ENCODE peak calls at places on chromosome 22, in four cellular contexts. One of them, this sample, is unnamed.

GRCh38 chr22:29284196-29284595 is 16.1 kb downstream of the EWSR1 start:
- DNase-seq in K562: no peak
- DNase-seq in A549: no peak
- DNase-seq in HepG2: no peak
- DNase-seq in this sample: no peak

GRCh38 chr22:34917239-34917638 is 148.7 kb upstream of the ISX start:
- DNase-seq in K562: no peak
- DNase-seq in HepG2: no peak
- DNase-seq in A549: no peak
- DNase-seq in this sample: no peak

GRCh38 chr22:35430897-35431322 is 31.0 kb downstream of the MCM5 start:
- DNase-seq in A549: peak
- DNase-seq in K562: peak
- DNase-seq in HepG2: peak
- DNase-seq in this sample: peak

GRCh38 chr22:49728566-49729271 is 99.0 kb downstream of the BRD1 start:
- DNase-seq in K562: no peak
- DNase-seq in A549: no peak
- DNase-seq in HepG2: no peak
- DNase-seq in this sample: no peak

GRCh38 chr22:34437140-34437539 is 516.9 kb upstream of the LARGE1 start:
- DNase-seq in HepG2: no peak
- DNase-seq in A549: no peak
- DNase-seq in K562: no peak
- DNase-seq in this sample: no peak

GRCh38 chr22:30169002-30169401 is 77.6 kb downstream of the LIF start:
- DNase-seq in A549: no peak
- DNase-seq in HepG2: no peak
- DNase-seq in K562: no peak
- DNase-seq in this sample: no peak

GRCh38 chr22:49426098-49426497 is 401.6 kb downstream of the BRD1 start:
- DNase-seq in A549: no peak
- DNase-seq in HepG2: no peak
- DNase-seq in K562: no peak
- DNase-seq in this sample: no peak

GRCh38 chr22:36192601-36193000 is 9.0 kb downstream of the APOL4 start:
- DNase-seq in HepG2: no peak
- DNase-seq in A549: no peak
- DNase-seq in K562: no peak
- DNase-seq in this sample: no peak

GRCh38 chr22:41415554-41415953 is 31.0 kb downstream of the TOB2 start:
- DNase-seq in K562: no peak
- DNase-seq in A549: no peak
- DNase-seq in HepG2: no peak
- DNase-seq in this sample: no peak

GRCh38 chr22:50016988-50017700 is 4.6 kb upstream of the IL17REL start:
- DNase-seq in HepG2: no peak
- DNase-seq in K562: no peak
- DNase-seq in A549: no peak
- DNase-seq in this sample: no peak

GRCh38 chr22:50305658-50306566 is 1.5 kb downstream of the PLXNB2 start:
- DNase-seq in HepG2: no peak
- DNase-seq in K562: peak
- DNase-seq in A549: peak
- DNase-seq in this sample: peak

GRCh38 chr22:19887251-19887985 is 32.7 kb upstream of the GNB1L start:
- DNase-seq in HepG2: no peak
- DNase-seq in A549: no peak
- DNase-seq in K562: no peak
- DNase-seq in this sample: no peak

GRCh38 chr22:50447576-50448551 is 27.0 kb downstream of the SBF1 start:
- DNase-seq in HepG2: no peak
- DNase-seq in A549: no peak
- DNase-seq in K562: no peak
- DNase-seq in this sample: no peak

GRCh38 chr22:20181194-20181931 is 30.5 kb upstream of the CCDC188 start:
- DNase-seq in A549: no peak
- DNase-seq in K562: no peak
- DNase-seq in HepG2: no peak
- DNase-seq in this sample: no peak

GRCh38 chr22:34055525-34056200 is 135.4 kb upstream of the LARGE1 start:
- DNase-seq in A549: peak
- DNase-seq in K562: no peak
- DNase-seq in HepG2: peak
- DNase-seq in this sample: peak

GRCh38 chr22:29842740-29843139 is 4.7 kb upstream of the ASCC2 start:
- DNase-seq in HepG2: peak
- DNase-seq in K562: no peak
- DNase-seq in A549: peak
- DNase-seq in this sample: no peak

GRCh38 chr22:49767355-49768062 is 60.2 kb downstream of the BRD1 start:
- DNase-seq in HepG2: peak
- DNase-seq in K562: peak
- DNase-seq in A549: peak
- DNase-seq in this sample: peak

GRCh38 chr22:44664149-44664548 is 37.9 kb upstream of the PRR5 start:
- DNase-seq in K562: no peak
- DNase-seq in HepG2: no peak
- DNase-seq in A549: no peak
- DNase-seq in this sample: peak

GRCh38 chr22:30273196-30273595 is 6.5 kb upstream of the OSM start:
- DNase-seq in HepG2: no peak
- DNase-seq in A549: no peak
- DNase-seq in K562: no peak
- DNase-seq in this sample: peak

GRCh38 chr22:40721266-40721665 is 42.0 kb downstream of the MCHR1 start:
- DNase-seq in A549: no peak
- DNase-seq in K562: no peak
- DNase-seq in HepG2: peak
- DNase-seq in this sample: peak

GRCh38 chr22:20027966-20028854 is 7.3 kb downstream of the TANGO2 start:
- DNase-seq in A549: no peak
- DNase-seq in HepG2: no peak
- DNase-seq in K562: no peak
- DNase-seq in this sample: peak

GRCh38 chr22:29431986-29432385 is 6.4 kb upstream of the RFPL1 start:
- DNase-seq in HepG2: no peak
- DNase-seq in K562: no peak
- DNase-seq in A549: no peak
- DNase-seq in this sample: no peak

GRCh38 chr22:42676059-42676607 is 26.9 kb upstream of the CYB5R3 start:
- DNase-seq in HepG2: no peak
- DNase-seq in A549: no peak
- DNase-seq in K562: no peak
- DNase-seq in this sample: no peak

GRCh38 chr22:20522828-20523117 is 15.4 kb downstream of the MED15 start:
- DNase-seq in A549: no peak
- DNase-seq in K562: no peak
- DNase-seq in HepG2: no peak
- DNase-seq in this sample: no peak

GRCh38 chr22:44574057-44574456 is 76.0 kb upstream of the RTL6 start:
- DNase-seq in HepG2: no peak
- DNase-seq in A549: peak
- DNase-seq in K562: no peak
- DNase-seq in this sample: no peak

GRCh38 chr22:42283288-42284229 is 13.1 kb upstream of the TCF20 start:
- DNase-seq in A549: no peak
- DNase-seq in HepG2: no peak
- DNase-seq in K562: no peak
- DNase-seq in this sample: peak

GRCh38 chr22:43826142-43827093 is 14.3 kb upstream of the EFCAB6 start:
- DNase-seq in A549: peak
- DNase-seq in K562: no peak
- DNase-seq in HepG2: no peak
- DNase-seq in this sample: peak

GRCh38 chr22:22343603-22344276 is 99.2 kb downstream of the VPREB1 start:
- DNase-seq in K562: no peak
- DNase-seq in HepG2: no peak
- DNase-seq in A549: no peak
- DNase-seq in this sample: peak
- TF ChIP-seq MYC in K562: no peak
- TF ChIP-seq MYC in HepG2: no peak
- TF ChIP-seq MYC in A549: no peak
- TF ChIP-seq MYC in this sample: no peak

GRCh38 chr22:39087881-39088687 is 9.0 kb upstream of the APOBEC3H start:
- DNase-seq in A549: no peak
- DNase-seq in HepG2: no peak
- DNase-seq in K562: no peak
- DNase-seq in this sample: no peak
- TF ChIP-seq MYC in A549: no peak
- TF ChIP-seq MYC in HepG2: no peak
- TF ChIP-seq MYC in K562: no peak
- TF ChIP-seq MYC in this sample: no peak

DNA sequence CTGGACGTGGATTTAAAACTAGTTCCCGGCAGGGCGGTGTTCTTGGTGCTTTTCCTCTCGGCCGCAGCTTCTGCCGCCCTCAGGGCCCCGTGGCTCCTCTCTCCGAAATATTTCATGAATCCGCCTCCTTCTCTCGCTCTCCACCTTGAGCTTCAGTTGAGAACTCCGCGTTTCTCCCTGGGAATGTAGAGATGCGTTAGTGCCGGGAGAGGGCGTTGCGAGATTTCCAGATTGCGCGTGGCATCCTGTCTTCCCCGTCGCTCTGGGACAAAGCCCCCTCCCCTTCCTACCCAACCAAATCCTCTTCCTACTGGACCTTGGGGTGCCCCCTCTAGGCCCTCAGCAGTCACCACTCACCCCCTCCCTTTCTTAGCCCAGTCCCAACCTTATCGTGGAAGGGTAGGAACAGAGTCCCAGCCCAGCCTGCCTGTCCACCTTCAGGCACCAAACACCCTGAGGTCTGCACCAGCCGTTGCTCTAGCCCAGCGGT is 15.5 kb upstream of the RAC2 start:
- DNase-seq in HepG2: no peak
- DNase-seq in A549: peak
- DNase-seq in K562: peak
- DNase-seq in this sample: no peak
- TF ChIP-seq MYC in HepG2: no peak
- TF ChIP-seq MYC in A549: no peak
- TF ChIP-seq MYC in K562: peak
- TF ChIP-seq MYC in this sample: no peak

GRCh38 chr22:31288496-31289235 is 3.6 kb downstream of the PIK3IP1 start:
- DNase-seq in A549: no peak
- DNase-seq in HepG2: no peak
- DNase-seq in K562: no peak
- DNase-seq in this sample: peak
- TF ChIP-seq MYC in A549: no peak
- TF ChIP-seq MYC in HepG2: no peak
- TF ChIP-seq MYC in K562: no peak
- TF ChIP-seq MYC in this sample: no peak

GRCh38 chr22:47325249-47325648 is 562.8 kb downstream of the TBC1D22A start:
- DNase-seq in HepG2: no peak
- DNase-seq in A549: no peak
- DNase-seq in K562: no peak
- DNase-seq in this sample: no peak
- TF ChIP-seq MYC in HepG2: no peak
- TF ChIP-seq MYC in A549: no peak
- TF ChIP-seq MYC in K562: no peak
- TF ChIP-seq MYC in this sample: no peak

GRCh38 chr22:32474635-32475427 is at the start of gene FBXO7:
- DNase-seq in K562: peak
- DNase-seq in HepG2: peak
- DNase-seq in A549: peak
- DNase-seq in this sample: peak

GRCh38 chr22:32477608-32478007 is 3.0 kb downstream of the FBXO7 start:
- DNase-seq in A549: no peak
- DNase-seq in K562: no peak
- DNase-seq in HepG2: no peak
- DNase-seq in this sample: no peak

GRCh38 chr22:32476286-32476685 is 1.7 kb downstream of the FBXO7 start:
- DNase-seq in K562: no peak
- DNase-seq in A549: no peak
- DNase-seq in HepG2: no peak
- DNase-seq in this sample: no peak

GRCh38 chr22:32475428-32476010 is 908 bp downstream of the FBXO7 start:
- DNase-seq in HepG2: no peak
- DNase-seq in A549: no peak
- DNase-seq in K562: no peak
- DNase-seq in this sample: peak

GRCh38 chr22:32476804-32477203 is 2.2 kb downstream of the FBXO7 start:
- DNase-seq in A549: no peak
- DNase-seq in HepG2: no peak
- DNase-seq in K562: no peak
- DNase-seq in this sample: no peak
- TF ChIP-seq MYC in A549: no peak
- TF ChIP-seq MYC in HepG2: no peak
- TF ChIP-seq MYC in K562: no peak
- TF ChIP-seq MYC in this sample: no peak

GRCh38 chr22:48365386-48365785 is 1462.3 kb downstream of the BRD1 start:
- DNase-seq in K562: no peak
- DNase-seq in HepG2: no peak
- DNase-seq in A549: no peak
- DNase-seq in this sample: no peak
- TF ChIP-seq MYC in K562: no peak
- TF ChIP-seq MYC in HepG2: no peak
- TF ChIP-seq MYC in A549: no peak
- TF ChIP-seq MYC in this sample: no peak

GRCh38 chr22:37713761-37714160 is 16.9 kb downstream of the TRIOBP start:
- DNase-seq in A549: no peak
- DNase-seq in K562: no peak
- DNase-seq in HepG2: no peak
- DNase-seq in this sample: no peak
- TF ChIP-seq MYC in A549: no peak
- TF ChIP-seq MYC in K562: no peak
- TF ChIP-seq MYC in HepG2: no peak
- TF ChIP-seq MYC in this sample: no peak

GRCh38 chr22:24083361-24083760 is 72.3 kb downstream of the CABIN1 start:
- DNase-seq in HepG2: no peak
- DNase-seq in K562: no peak
- DNase-seq in A549: no peak
- DNase-seq in this sample: no peak

GRCh38 chr22:24089951-24090350 is 78.8 kb downstream of the CABIN1 start:
- DNase-seq in HepG2: no peak
- DNase-seq in A549: no peak
- DNase-seq in K562: no peak
- DNase-seq in this sample: no peak

GRCh38 chr22:24088796-24089195 is 77.7 kb downstream of the CABIN1 start:
- DNase-seq in HepG2: no peak
- DNase-seq in K562: no peak
- DNase-seq in A549: no peak
- DNase-seq in this sample: no peak

GRCh38 chr22:24087071-24087795 is 76.1 kb downstream of the CABIN1 start:
- DNase-seq in A549: no peak
- DNase-seq in HepG2: no peak
- DNase-seq in K562: no peak
- DNase-seq in this sample: no peak

DNA sequence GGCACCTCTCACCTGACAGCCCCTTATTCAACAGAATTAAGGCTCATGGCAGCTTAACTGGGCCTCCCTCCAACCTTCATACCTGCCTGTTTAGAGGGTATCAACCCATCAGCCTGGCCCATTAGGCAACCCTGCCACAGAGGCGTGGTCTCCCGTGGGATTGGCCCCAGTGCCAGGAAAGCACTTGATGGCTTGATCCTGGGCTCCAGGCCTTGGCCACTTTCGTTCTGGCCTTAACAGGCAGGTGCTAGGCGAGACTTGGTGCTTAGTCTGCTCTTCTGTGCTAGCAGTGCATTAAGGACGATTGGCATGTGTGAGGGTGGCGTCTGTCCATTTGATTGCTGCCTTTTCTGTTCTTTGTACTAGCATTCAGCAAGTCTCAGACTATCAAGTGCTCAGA is 75.2 kb downstream of the CABIN1 start:
- DNase-seq in A549: no peak
- DNase-seq in HepG2: no peak
- DNase-seq in K562: no peak
- DNase-seq in this sample: no peak
- TF ChIP-seq MYC in A549: no peak
- TF ChIP-seq MYC in HepG2: no peak
- TF ChIP-seq MYC in K562: no peak
- TF ChIP-seq MYC in this sample: no peak

This sample was measured in NB4.